ENCODE peak calls at places on chromosomes 5 and 9, in six cellular contexts. S is gastrocnemius medialis, O is T1000, W is T-helper 9 cell, T is sciatic nerve, X is GM23248. K is an unnamed sample.

GRCh38 chr5:100905259-100905914 is 2.3 kb upstream of the ST8SIA4 start:
- DNase-seq in S (no peak), O (no peak), W (no peak), T (no peak), X (no peak), K (no peak)

GRCh38 chr5:159826351-159827222 is 89.7 kb upstream of the ADRA1B start:
- DNase-seq in S (peak), O (no peak), W (no peak), T (no peak), X (peak), K (no peak)

GRCh38 chr9:113349434-113350337 is at the start of gene BSPRY:
- DNase-seq in S (no peak), O (no peak), W (peak), T (no peak), X (peak), K (peak)

GRCh38 chr5:178625679-178626483 is 969 bp downstream of the CLK4 start:
- DNase-seq in S (peak), O (no peak), W (no peak), T (no peak), X (peak), K (no peak)

GRCh38 chr5:135156715-135157404 is 122.8 kb upstream of the PITX1 start:
- DNase-seq in S (no peak), O (no peak), W (no peak), T (no peak), X (no peak), K (no peak)

GRCh38 chr9:131590449-131590848 is 45.1 kb downstream of the PRRT1B start:
- DNase-seq in S (no peak), O (no peak), W (no peak), T (no peak), X (no peak), K (no peak)

GRCh38 chr9:109232449-109232848 is 65.4 kb upstream of the FRRS1L start:
- DNase-seq in S (no peak), O (no peak), W (no peak), T (no peak), X (peak), K (no peak)

GRCh38 chr9:106921341-106921899 is 58.5 kb downstream of the ZNF462 start:
- DNase-seq in S (peak), O (no peak), W (no peak), T (no peak), X (peak), K (no peak)

GRCh38 chr5:176768174-176768970 is 42.0 kb upstream of the UNC5A start:
- DNase-seq in S (no peak), O (no peak), W (no peak), T (peak), X (no peak), K (no peak)

GRCh38 chr5:43294226-43294625 is 19.0 kb downstream of the HMGCS1 start:
- DNase-seq in S (no peak), O (no peak), W (no peak), T (no peak), X (peak), K (no peak)

GRCh38 chr5:61332891-61333350 is 863 bp downstream of the ZSWIM6 start:
- DNase-seq in S (peak), O (peak), W (peak), T (peak), X (peak), K (peak)

GRCh38 chr9:79572032-79572890 is 496 bp downstream of the TLE4 start:
- DNase-seq in S (peak), O (no peak), W (peak), T (peak), X (peak), K (peak)

GRCh38 chr5:66814146-66814991 is 218.2 kb downstream of the MAST4 start:
- DNase-seq in S (no peak), O (no peak), W (peak), T (no peak), X (peak), K (no peak)

GRCh38 chr5:9818340-9818845 is 188.2 kb upstream of the TAS2R1 start:
- DNase-seq in S (no peak), O (no peak), W (no peak), T (no peak), X (no peak), K (no peak)

GRCh38 chr9:34579097-34579818 is 10.3 kb downstream of the CNTFR start:
- DNase-seq in S (no peak), O (no peak), W (no peak), T (peak), X (no peak), K (no peak)

GRCh38 chr5:132669455-132669820 is 4.4 kb upstream of the IL4 start:
- DNase-seq in S (no peak), O (no peak), W (no peak), T (no peak), X (no peak), K (no peak)

GRCh38 chr5:14240366-14240765 is 97.2 kb downstream of the TRIO start:
- DNase-seq in S (no peak), O (no peak), W (no peak), T (no peak), X (peak), K (no peak)

GRCh38 chr5:179307006-179307800 is 38.1 kb downstream of the ADAMTS2 start:
- DNase-seq in S (peak), O (no peak), W (no peak), T (peak), X (peak), K (peak)

GRCh38 chr9:121135642-121136041 is 60.9 kb downstream of the CNTRL start:
- DNase-seq in S (no peak), O (no peak), W (no peak), T (no peak), X (no peak), K (no peak)

GRCh38 chr5:14676320-14676719 is 11.8 kb downstream of the OTULIN start:
- DNase-seq in S (peak), O (no peak), W (no peak), T (no peak), X (peak), K (no peak)

GRCh38 chr9:134627417-134628353 is 13.9 kb upstream of the COL5A1 start:
- DNase-seq in S (peak), O (no peak), W (no peak), T (peak), X (no peak), K (no peak)

GRCh38 chr9:131674425-131675421 is 65.2 kb downstream of the RAPGEF1 start:
- DNase-seq in S (no peak), O (no peak), W (no peak), T (no peak), X (no peak), K (no peak)

GRCh38 chr9:135815433-135816178 is 91.7 kb downstream of the CAMSAP1 start:
- DNase-seq in S (no peak), O (no peak), W (no peak), T (no peak), X (no peak), K (no peak)

GRCh38 chr5:149237662-149238061 is 34.0 kb upstream of the AFAP1L1 start:
- DNase-seq in S (no peak), O (no peak), W (no peak), T (no peak), X (no peak), K (no peak)

GRCh38 chr5:148910686-148911361 is 84.4 kb downstream of the ADRB2 start:
- DNase-seq in S (no peak), O (peak), W (no peak), T (peak), X (peak), K (peak)

GRCh38 chr5:62935660-62936059 is 357.0 kb downstream of the LRRC70 start:
- DNase-seq in S (no peak), O (no peak), W (no peak), T (no peak), X (no peak), K (no peak)

GRCh38 chr9:27033815-27034403 is 28.4 kb upstream of the LRRC19 start:
- DNase-seq in S (peak), O (peak), W (peak), T (peak), X (peak), K (no peak)

GRCh38 chr9:123465304-123465703 is 109.3 kb downstream of the CRB2 start:
- DNase-seq in S (no peak), O (no peak), W (no peak), T (no peak), X (no peak), K (no peak)

GRCh38 chr9:70229579-70229978 is 29.2 kb upstream of the SMC5 start:
- DNase-seq in S (no peak), O (no peak), W (no peak), T (no peak), X (peak), K (no peak)

GRCh38 chr5:79333852-79334557 is 98.1 kb downstream of the JMY start:
- DNase-seq in S (no peak), O (no peak), W (no peak), T (no peak), X (no peak), K (no peak)

GRCh38 chr9:37251452-37251851 is 131.1 kb downstream of the ZCCHC7 start:
- DNase-seq in S (no peak), O (no peak), W (no peak), T (no peak), X (no peak), K (no peak)

GRCh38 chr5:134477462-134478245 is 47.8 kb upstream of the JADE2 start:
- DNase-seq in S (no peak), O (no peak), W (no peak), T (no peak), X (peak), K (no peak)

GRCh38 chr9:37911271-37911681 is 7.3 kb upstream of the SLC25A51 start:
- DNase-seq in S (no peak), O (no peak), W (no peak), T (peak), X (no peak), K (no peak)

GRCh38 chr9:121277518-121278275 is 9.7 kb downstream of the GSN start:
- DNase-seq in S (no peak), O (no peak), W (no peak), T (no peak), X (peak), K (no peak)

K was measured in lower lobe of right lung.